ENCODE peak calls at places on chromosome 1, in four cellular contexts. J, Y, O and D are unnamed samples.

GRCh38 chr1:42927274-42927841 is 31.3 kb downstream of the SLC2A1 start:
- DNase-seq in J (no peak), Y (no peak), O (no peak), D (no peak)

GRCh38 chr1:153510984-153511410 is 24.8 kb downstream of the S100A6 start:
- DNase-seq in J (peak; percentile 74), Y (peak; percentile 81), O (peak; percentile 84), D (peak; percentile 82)

GRCh38 chr1:208150810-208151458 is 93.2 kb downstream of the PLXNA2 start:
- DNase-seq in J (no peak), Y (peak; percentile 51), O (no peak), D (no peak)

GRCh38 chr1:204463125-204464060 is 31.2 kb downstream of the PIK3C2B start:
- DNase-seq in J (no peak), Y (no peak), O (no peak), D (no peak)

GRCh38 chr1:61446531-61446991 is 278.4 kb downstream of the TM2D1 start:
- DNase-seq in J (no peak), Y (peak; percentile 71), O (no peak), D (no peak)

GRCh38 chr1:44985747-44986359 is 542 bp downstream of the EIF2B3 start:
- DNase-seq in J (peak; percentile 8), Y (peak; percentile 10), O (no peak), D (peak; percentile 23)

GRCh38 chr1:221939598-221939997 is 197.7 kb upstream of the DUSP10 start:
- DNase-seq in J (no peak), Y (no peak), O (peak; percentile 40), D (no peak)

GRCh38 chr1:185281245-185281644 is 35.8 kb downstream of the IVNS1ABP start:
- DNase-seq in J (peak; percentile 24), Y (no peak), O (peak; percentile 24), D (no peak)

GRCh38 chr1:156865865-156866678 is 5.4 kb downstream of the NTRK1 start:
- DNase-seq in J (no peak), Y (no peak), O (no peak), D (no peak)

GRCh38 chr1:156153362-156153761 is at the start of gene SEMA4A:
- DNase-seq in J (no peak), Y (peak; percentile 40), O (no peak), D (no peak)

GRCh38 chr1:245673920-245674414 is 519.2 kb downstream of the KIF26B start:
- DNase-seq in J (peak; percentile 60), Y (no peak), O (peak; percentile 15), D (no peak)

GRCh38 chr1:159941139-159941866 is 4.1 kb downstream of the IGSF9 start:
- DNase-seq in J (no peak), Y (no peak), O (no peak), D (peak; percentile 4)
- H3K4me1 ChIP-seq in J (no peaks in the 10 kb centered on the region), Y (peaks cover 16% of the 10 kb centered on the region), O (peaks cover 21% of the 10 kb centered on the region), D (peaks cover 22% of the 10 kb centered on the region)

GRCh38 chr1:218348628-218349185 is 3.6 kb downstream of the TGFB2 start:
- DNase-seq in J (no peak), Y (no peak), O (no peak), D (no peak)

GRCh38 chr1:218347713-218348627 is 2.8 kb downstream of the TGFB2 start:
- DNase-seq in J (peak; percentile 70), Y (no peak), O (no peak), D (peak; percentile 72)

GRCh38 chr1:218350909-218351616 is 5.9 kb downstream of the TGFB2 start:
- DNase-seq in J (peak; percentile 89), Y (no peak), O (no peak), D (no peak)

GRCh38 chr1:218350022-218350525 is 4.9 kb downstream of the TGFB2 start:
- DNase-seq in J (no peak), Y (no peak), O (no peak), D (no peak)

DNA sequence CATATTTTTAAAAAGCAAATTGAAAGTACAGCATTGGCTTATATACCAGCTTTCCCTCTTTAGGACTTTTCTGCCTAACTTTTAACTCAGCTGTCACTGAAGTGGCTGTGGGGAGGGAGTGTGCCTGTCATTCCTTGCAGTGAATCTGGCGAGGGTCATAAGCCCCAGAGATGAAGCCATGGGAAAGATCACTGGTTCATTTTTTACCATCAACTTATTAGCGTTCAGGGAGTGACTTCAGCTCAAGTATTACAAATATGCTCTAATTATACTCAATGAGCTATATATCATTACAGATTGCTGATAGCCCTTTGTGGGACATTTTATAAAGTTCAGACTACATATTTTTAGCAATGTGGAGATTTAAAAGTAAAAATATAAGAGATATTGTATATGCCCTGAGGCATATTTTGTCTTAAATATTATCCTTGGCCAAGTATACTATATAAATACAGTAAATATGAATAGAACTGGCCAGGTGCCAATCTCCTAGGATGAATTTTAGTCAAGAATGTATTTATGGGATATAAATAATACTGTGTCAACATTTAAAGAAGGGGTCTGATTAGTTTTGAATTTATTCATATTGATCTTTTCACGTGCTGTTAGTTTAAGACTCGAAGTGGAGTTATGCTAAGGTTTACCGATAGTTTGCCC is 4.4 kb downstream of the TGFB2 start:
- DNase-seq in J (no peak), Y (no peak), O (no peak), D (no peak)
- H3K4me3 ChIP-seq in J (peak overlapping the region; percentile 28), Y (no peak overlapping the region), O (no peak overlapping the region), D (no peak overlapping the region)

DNA sequence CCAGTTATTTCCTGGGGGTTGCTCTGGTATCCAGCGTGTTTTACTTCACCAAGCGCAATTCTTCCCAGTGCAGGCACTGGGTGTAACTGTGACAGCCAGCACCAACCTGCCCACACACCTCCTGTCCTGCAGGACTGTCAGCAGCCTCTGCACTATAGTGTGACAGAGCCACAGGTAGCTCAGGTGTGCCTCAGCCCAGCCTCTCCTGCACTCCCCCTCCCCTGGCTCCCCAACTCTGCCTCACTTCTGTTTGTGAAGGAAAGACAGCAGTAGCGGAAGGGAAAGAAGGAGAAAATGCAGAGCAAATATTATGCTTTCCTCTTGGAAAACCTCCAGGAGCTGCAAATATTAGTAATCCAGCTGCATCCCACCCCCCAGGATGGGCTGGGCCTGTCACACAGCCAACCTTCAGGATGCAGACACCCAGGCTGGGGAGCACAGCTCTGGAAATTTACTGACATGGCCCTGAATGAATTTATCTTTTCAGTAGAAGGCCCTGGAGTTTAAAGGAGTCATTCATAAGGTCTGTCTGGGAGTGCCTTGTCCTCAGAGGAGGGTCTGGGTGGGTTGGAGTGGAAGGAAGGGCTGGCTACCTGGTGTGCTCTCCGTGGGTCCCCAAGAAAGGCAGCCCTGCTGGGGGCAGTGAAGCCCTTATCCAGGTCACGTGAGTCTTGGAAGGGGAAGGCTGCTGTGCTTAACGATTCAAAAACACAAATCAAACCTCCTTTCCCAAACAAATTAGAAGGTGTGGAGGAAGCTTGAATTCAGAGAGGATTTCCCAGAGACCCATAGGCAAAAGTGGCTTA is 20.9 kb downstream of the CAPN2 start:
- DNase-seq in J (peak; percentile 40), Y (no peak), O (no peak), D (no peak)
- H3K4me1 ChIP-seq in J (peaks cover 33% of the 10 kb centered on the region), Y (no peaks in the 10 kb centered on the region), O (peaks cover 17% of the 10 kb centered on the region), D (peaks cover 27% of the 10 kb centered on the region)

DNA sequence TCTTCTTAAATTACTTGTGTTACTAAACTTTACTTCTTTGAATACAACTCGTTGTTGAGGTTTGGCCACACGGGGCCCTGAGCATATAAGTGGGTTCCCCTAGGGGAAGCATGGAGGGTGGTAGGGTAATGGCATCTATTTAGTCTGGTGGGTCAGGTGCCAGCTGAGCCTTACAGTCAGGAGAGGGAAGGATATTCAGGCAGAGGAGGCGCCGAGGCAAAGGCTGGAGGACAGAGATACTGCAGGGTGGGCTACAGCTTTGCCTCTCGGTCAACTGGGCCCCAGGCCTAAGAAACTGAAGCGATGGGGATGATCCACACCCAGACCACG is 409 bp upstream of the NECAP2 start:
- DNase-seq in J (no peak), Y (no peak), O (no peak), D (no peak)
- H3K4me3 ChIP-seq in J (no peak overlapping the region), Y (no peak overlapping the region), O (peak overlapping the region; percentile 99), D (peak overlapping the region; percentile 97)

DNA sequence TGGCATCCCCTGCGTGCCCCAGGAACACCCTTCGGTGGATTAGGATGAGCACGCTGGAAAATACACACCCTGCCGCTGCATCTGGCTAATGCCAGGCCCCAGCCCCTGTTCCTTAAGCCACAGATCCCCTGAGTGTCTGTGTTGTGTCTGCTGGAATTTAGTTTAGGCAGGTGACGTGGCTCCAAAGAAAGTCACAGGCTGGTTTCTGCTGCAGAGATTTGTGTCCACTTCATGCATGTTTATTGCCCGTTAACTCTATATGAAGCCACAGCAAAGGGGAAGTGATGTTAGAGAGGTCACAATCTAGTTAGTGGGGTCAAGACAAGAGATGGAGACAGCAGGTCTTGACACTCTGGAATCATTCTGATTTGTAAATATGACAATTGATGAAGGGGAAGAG is 120.1 kb upstream of the IRF2BP2 start:
- DNase-seq in J (no peak), Y (no peak), O (no peak), D (no peak)
- H3K4me1 ChIP-seq in J (peaks cover 38% of the 10 kb centered on the region), Y (peaks cover 12% of the 10 kb centered on the region), O (peaks cover 15% of the 10 kb centered on the region), D (peaks cover 4% of the 10 kb centered on the region)

GRCh38 chr1:162400790-162401189 is 11.1 kb downstream of the SH2D1B start:
- DNase-seq in J (no peak), Y (no peak), O (no peak), D (no peak)

GRCh38 chr1:162407539-162407938 is 4.4 kb downstream of the SH2D1B start:
- DNase-seq in J (no peak), Y (no peak), O (peak; percentile 64), D (no peak)

GRCh38 chr1:162405800-162406199 is 6.1 kb downstream of the SH2D1B start:
- DNase-seq in J (no peak), Y (no peak), O (no peak), D (no peak)

GRCh38 chr1:162406811-162407210 is 5.1 kb downstream of the SH2D1B start:
- DNase-seq in J (no peak), Y (no peak), O (peak; percentile 78), D (no peak)

GRCh38 chr1:162404550-162405160 is 7.3 kb downstream of the SH2D1B start:
- DNase-seq in J (peak; percentile 86), Y (no peak), O (no peak), D (no peak)
- H3K4me3 ChIP-seq in J (no peak overlapping the region), Y (no peak overlapping the region), O (no peak overlapping the region), D (no peak overlapping the region)